ENCODE peak calls at places on chromosomes 12 and 14, in seven cellular contexts. U, N, S, Y, Q, V and P are unnamed samples.

GRCh38 chr14:59160492-59160891 is 28.0 kb upstream of the DAAM1 start:
- DNase-seq in U (no peak), N (no peak), S (no peak), Y (no peak), Q (no peak), V (no peak), P (no peak)

GRCh38 chr14:63712123-63712522 is 15.7 kb downstream of the SGPP1 start:
- DNase-seq in U (no peak), N (no peak), S (no peak), Y (no peak), Q (no peak), V (no peak), P (no peak)

GRCh38 chr14:69037790-69038448 is 58.8 kb upstream of the ACTN1 start:
- DNase-seq in U (no peak), N (peak), S (peak), Y (no peak), Q (no peak), V (peak), P (no peak)

GRCh38 chr12:5499566-5500325 is 67.8 kb downstream of the NTF3 start:
- DNase-seq in U (no peak), N (no peak), S (peak), Y (peak), Q (no peak), V (no peak), P (peak)

GRCh38 chr12:65886996-65887395 is 62.7 kb downstream of the HMGA2 start:
- DNase-seq in U (no peak), N (no peak), S (no peak), Y (no peak), Q (no peak), V (no peak), P (no peak)

GRCh38 chr12:20646239-20646827 is 48.8 kb upstream of the SLCO1C1 start:
- DNase-seq in U (no peak), N (no peak), S (peak), Y (peak), Q (no peak), V (peak), P (peak)

GRCh38 chr12:42759622-42760273 is 170.2 kb upstream of the PRICKLE1 start:
- DNase-seq in U (no peak), N (no peak), S (peak), Y (no peak), Q (no peak), V (no peak), P (no peak)

GRCh38 chr14:92895352-92895878 is 27.5 kb upstream of the CHGA start:
- DNase-seq in U (no peak), N (no peak), S (no peak), Y (no peak), Q (no peak), V (no peak), P (no peak)

GRCh38 chr14:93073366-93073722 is 42.4 kb downstream of the ITPK1 start:
- DNase-seq in U (no peak), N (no peak), S (no peak), Y (no peak), Q (no peak), V (no peak), P (no peak)

GRCh38 chr14:68627868-68628604 is 164.8 kb downstream of the ZFP36L1 start:
- DNase-seq in U (no peak), N (peak), S (no peak), Y (no peak), Q (peak), V (peak), P (no peak)

GRCh38 chr12:131729254-131729955 is 18.5 kb downstream of the SFSWAP start:
- DNase-seq in U (no peak), N (peak), S (no peak), Y (no peak), Q (no peak), V (peak), P (no peak)

GRCh38 chr12:6925239-6925542 is 2.6 kb upstream of the ATN1 start:
- DNase-seq in U (no peak), N (no peak), S (no peak), Y (no peak), Q (no peak), V (no peak), P (no peak)

GRCh38 chr12:25458047-25458552 is 95.0 kb downstream of the LMNTD1 start:
- DNase-seq in U (no peak), N (no peak), S (peak), Y (peak), Q (no peak), V (no peak), P (peak)

GRCh38 chr12:46661161-46661845 is 164.5 kb downstream of the SLC38A4 start:
- DNase-seq in U (peak), N (peak), S (peak), Y (peak), Q (no peak), V (peak), P (peak)

GRCh38 chr14:22227084-22227483 is 361.9 kb downstream of the DAD1 start:
- DNase-seq in U (no peak), N (no peak), S (no peak), Y (no peak), Q (no peak), V (no peak), P (no peak)

GRCh38 chr14:89813485-89814080 is 140.9 kb downstream of the EFCAB11 start:
- DNase-seq in U (no peak), N (peak), S (peak), Y (peak), Q (no peak), V (peak), P (peak)

GRCh38 chr14:102848830-102849521 is 71.7 kb downstream of the TRAF3 start:
- DNase-seq in U (no peak), N (no peak), S (peak), Y (no peak), Q (no peak), V (no peak), P (peak)

GRCh38 chr14:76904100-76904739 is 78.0 kb downstream of the LRRC74A start:
- DNase-seq in U (no peak), N (no peak), S (peak), Y (peak), Q (no peak), V (no peak), P (peak)

GRCh38 chr14:26068060-26068459 is 529.8 kb downstream of the NOVA1 start:
- DNase-seq in U (no peak), N (no peak), S (no peak), Y (no peak), Q (no peak), V (no peak), P (no peak)

GRCh38 chr14:69713127-69713800 is 53.7 kb upstream of the SRSF5 start:
- DNase-seq in U (no peak), N (peak), S (no peak), Y (no peak), Q (no peak), V (peak), P (no peak)

GRCh38 chr12:75289678-75290200 is 40.4 kb downstream of the CAPS2 start:
- DNase-seq in U (no peak), N (no peak), S (peak), Y (peak), Q (no peak), V (no peak), P (no peak)

GRCh38 chr14:66477567-66477966 is 8.6 kb upstream of the CCDC196 start:
- DNase-seq in U (no peak), N (no peak), S (no peak), Y (no peak), Q (no peak), V (no peak), P (no peak)

GRCh38 chr12:132545183-132545953 is 55.4 kb downstream of the FBRSL1 start:
- DNase-seq in U (no peak), N (no peak), S (no peak), Y (no peak), Q (no peak), V (no peak), P (no peak)

GRCh38 chr12:88245905-88246304 is 103.8 kb downstream of the TMTC3 start:
- DNase-seq in U (no peak), N (no peak), S (peak), Y (no peak), Q (no peak), V (no peak), P (no peak)

GRCh38 chr12:44774815-44775411 is 101.2 kb downstream of the NELL2 start:
- DNase-seq in U (peak), N (peak), S (no peak), Y (no peak), Q (peak), V (peak), P (no peak)

GRCh38 chr12:87995581-87996178 is 33.5 kb downstream of the C12orf50 start:
- DNase-seq in U (peak), N (peak), S (peak), Y (peak), Q (no peak), V (peak), P (peak)

GRCh38 chr12:47820631-47821345 is 1.1 kb upstream of the HDAC7 start:
- DNase-seq in U (no peak), N (peak), S (peak), Y (peak), Q (no peak), V (peak), P (peak)